ENCODE peak calls at places on chromosome X, in four cellular contexts. J is heart right ventricle; G is right atrium auricular region; B is CD8-positive, alpha-beta T cell. V is an unnamed sample.

GRCh38 chrX:55640854-55641253 is 17.7 kb downstream of the FOXR2 start:
- DNase-seq in J (no peak), G (no peak), B (no peak), V (no peak)

GRCh38 chrX:20531667-20532066 is 265.0 kb upstream of the RPS6KA3 start:
- DNase-seq in J (no peak), G (no peak), B (no peak), V (no peak)

GRCh38 chrX:155334486-155335316 is at the start of gene CLIC2:
- DNase-seq in J (peak; percentile 40), G (peak; percentile 68), B (no peak), V (no peak)

GRCh38 chrX:85115252-85115651 is 111.6 kb downstream of the APOOL start:
- DNase-seq in J (no peak), G (no peak), B (no peak), V (no peak)

GRCh38 chrX:145533534-145533933 is 284.1 kb upstream of the SLITRK2 start:
- DNase-seq in J (no peak), G (no peak), B (no peak), V (no peak)

GRCh38 chrX:19877431-19877830 is 10.0 kb downstream of the SH3KBP1 start:
- DNase-seq in J (no peak), G (no peak), B (no peak), V (no peak)

GRCh38 chrX:125436855-125437254 is 117.2 kb downstream of the TEX13C start:
- DNase-seq in J (no peak), G (no peak), B (no peak), V (no peak)

GRCh38 chrX:17860811-17861495 is at the start of gene RAI2:
- DNase-seq in J (peak; percentile 25), G (no peak), B (peak; percentile 52), V (peak; percentile 52)

GRCh38 chrX:101171883-101172400 is 47.6 kb upstream of the DRP2 start:
- DNase-seq in J (no peak), G (no peak), B (no peak), V (no peak)

GRCh38 chrX:100976211-100976610 is 6.7 kb downstream of the ARL13A start:
- DNase-seq in J (no peak), G (no peak), B (no peak), V (no peak)

GRCh38 chrX:47250017-47250347 is 17.2 kb downstream of the USP11 start:
- DNase-seq in J (no peak), G (no peak), B (no peak), V (no peak)

GRCh38 chrX:46917634-46918033 is 5.4 kb downstream of the JADE3 start:
- DNase-seq in J (no peak), G (no peak), B (no peak), V (no peak)

GRCh38 chrX:119189586-119189985 is 46.5 kb upstream of the PGRMC1 start:
- DNase-seq in J (peak; percentile 50), G (peak; percentile 77), B (no peak), V (peak; percentile 1)

GRCh38 chrX:49147907-49148306 is 14.7 kb upstream of the MAGIX start:
- DNase-seq in J (no peak), G (no peak), B (no peak), V (no peak)

GRCh38 chrX:101411984-101412383 is 4.0 kb downstream of the HNRNPH2 start:
- DNase-seq in J (no peak), G (no peak), B (no peak), V (no peak)

GRCh38 chrX:138986235-138986634 is 274.7 kb upstream of the FGF13 start:
- DNase-seq in J (no peak), G (no peak), B (no peak), V (no peak)

GRCh38 chrX:20432746-20433374 is 166.2 kb upstream of the RPS6KA3 start:
- DNase-seq in J (no peak), G (no peak), B (no peak), V (no peak)

GRCh38 chrX:134173541-134174272 is 63.3 kb upstream of the CCDC160 start:
- DNase-seq in J (no peak), G (no peak), B (no peak), V (no peak)

GRCh38 chrX:133640161-133641015 is 225.1 kb upstream of the GPC4 start:
- DNase-seq in J (no peak), G (no peak), B (no peak), V (no peak)

GRCh38 chrX:103183912-103184311 is 31.0 kb upstream of the BEX4 start:
- DNase-seq in J (no peak), G (no peak), B (no peak), V (no peak)

GRCh38 chrX:10401239-10401638 is 219.1 kb downstream of the MID1 start:
- DNase-seq in J (no peak), G (no peak), B (no peak), V (no peak)

GRCh38 chrX:103475381-103475780 is 43.9 kb downstream of the RAB40A start:
- DNase-seq in J (no peak), G (no peak), B (no peak), V (no peak)

GRCh38 chrX:120302434-120302833 is 8.8 kb downstream of the TMEM255A start:
- DNase-seq in J (no peak), G (no peak), B (peak; percentile 69), V (peak; percentile 68)

GRCh38 chrX:2631743-2632532 is 59.2 kb upstream of the CD99 start:
- DNase-seq in J (no peak), G (no peak), B (no peak), V (no peak)

GRCh38 chrX:24085133-24085532 is 30.4 kb downstream of the EIF2S3 start:
- DNase-seq in J (no peak), G (no peak), B (no peak), V (no peak)

GRCh38 chrX:103233263-103233662 is 18.4 kb downstream of the BEX4 start:
- DNase-seq in J (no peak), G (no peak), B (no peak), V (no peak)

GRCh38 chrX:39730671-39731389 is 366.9 kb downstream of the BCOR start:
- DNase-seq in J (peak; percentile 67), G (peak; percentile 86), B (peak; percentile 71), V (peak; percentile 62)

DNA sequence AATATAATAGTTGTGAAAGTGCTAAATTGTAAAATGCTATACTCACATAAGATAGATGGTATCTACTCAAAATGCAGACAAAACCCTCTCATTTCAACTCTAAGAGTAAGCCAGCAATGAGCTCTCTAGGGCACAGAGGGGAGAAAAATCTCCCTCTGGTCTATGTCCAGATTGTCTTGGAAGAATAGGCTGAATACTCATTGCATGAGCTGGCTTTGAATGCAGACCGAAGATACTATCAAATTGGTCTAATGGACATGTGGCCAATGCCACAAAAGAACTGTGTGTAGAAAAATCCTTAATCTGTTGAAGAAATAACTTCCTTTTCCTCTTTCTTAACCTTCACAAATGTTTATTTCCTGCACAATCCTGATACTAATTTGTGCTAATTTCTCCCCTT is 3.5 kb downstream of the ZXDA start:
- DNase-seq in J (no peak), G (no peak), B (no peak), V (no peak)
- H3K4me3 ChIP-seq in J (peak overlapping the region; percentile 21), G (no peak overlapping the region), B (no peak overlapping the region), V (no peak overlapping the region)

GRCh38 chrX:13898603-13899002 is 81.7 kb upstream of the GPM6B start:
- DNase-seq in J (no peak), G (no peak), B (no peak), V (no peak)

GRCh38 chrX:13900351-13900750 is 83.5 kb upstream of the GPM6B start:
- DNase-seq in J (no peak), G (no peak), B (no peak), V (no peak)

GRCh38 chrX:13897571-13897970 is 80.7 kb upstream of the GPM6B start:
- DNase-seq in J (no peak), G (no peak), B (no peak), V (no peak)

GRCh38 chrX:13899607-13900006 is 82.7 kb upstream of the GPM6B start:
- DNase-seq in J (no peak), G (no peak), B (no peak), V (no peak)

DNA sequence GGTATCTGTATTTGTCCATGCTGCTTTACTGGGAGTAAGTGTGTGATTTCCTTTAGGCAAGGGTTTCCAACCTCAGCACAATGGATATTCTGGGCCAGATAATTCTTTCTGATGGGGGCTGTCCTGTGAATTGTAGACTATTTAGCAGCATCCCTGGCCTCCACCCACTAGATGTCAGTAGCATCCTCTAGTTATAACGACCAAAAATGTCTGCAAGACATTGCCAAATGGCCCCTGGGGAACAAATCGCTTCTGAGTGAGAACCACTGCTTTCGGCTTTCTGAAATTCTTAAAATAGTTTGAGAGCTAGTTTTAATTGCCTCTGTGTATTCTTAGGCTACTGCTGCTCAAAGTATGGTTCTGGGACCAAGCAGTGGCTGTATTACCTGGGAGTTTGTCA is 81.2 kb upstream of the GPM6B start:
- DNase-seq in J (peak; percentile 25), G (no peak), B (no peak), V (no peak)
- TF ChIP-seq CTCF in J (peak; percentile 34), G (peak; percentile 31), B (no peak), V (no peak)

DNA sequence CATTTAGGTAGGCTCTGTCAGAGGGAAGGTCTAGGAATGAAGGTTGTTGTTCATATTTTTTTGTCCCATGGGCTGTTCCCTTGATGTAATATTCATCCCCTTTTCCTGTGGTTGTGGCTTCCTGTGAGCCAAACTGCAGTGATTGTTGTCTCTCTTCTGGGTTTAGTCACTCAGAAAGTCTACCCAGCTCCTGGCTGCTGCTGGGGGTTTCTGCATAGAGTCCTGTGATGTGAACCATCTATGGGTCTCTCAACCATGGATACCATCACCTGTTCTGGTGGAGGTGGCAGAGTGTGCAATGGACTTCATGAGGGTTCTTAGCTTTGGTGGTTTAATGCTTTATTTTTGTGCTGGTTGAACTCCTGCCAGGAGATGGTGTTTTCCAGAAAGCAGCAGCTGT is 122.8 kb downstream of the ZC4H2 start:
- DNase-seq in J (no peak), G (no peak), B (no peak), V (no peak)
- H3K4me1 ChIP-seq in J (no peaks in the 10 kb centered on the region), G (no peaks in the 10 kb centered on the region), B (peaks cover 29% of the 10 kb centered on the region), V (no peaks in the 10 kb centered on the region)

DNA sequence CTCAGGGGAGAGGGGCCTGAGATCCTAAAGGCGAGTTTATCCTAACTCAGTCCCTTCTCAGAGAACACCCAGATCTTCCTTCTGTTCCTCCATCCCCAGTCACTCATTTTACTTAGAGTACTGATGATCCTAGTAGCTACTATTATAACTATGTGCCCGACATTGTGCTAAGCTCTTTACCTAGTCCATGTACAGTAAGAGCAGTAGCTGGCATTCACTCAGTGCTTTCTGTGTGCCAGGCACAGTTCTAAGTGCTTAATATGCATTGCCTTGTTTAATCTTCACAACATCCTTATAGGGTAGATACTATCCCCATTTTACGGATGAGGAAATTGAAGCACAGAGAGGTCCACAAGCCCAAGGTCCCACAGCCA is 58.3 kb downstream of the FRMPD3 start:
- DNase-seq in J (no peak), G (no peak), B (no peak), V (no peak)
- H3K4me3 ChIP-seq in J (no peak overlapping the region), G (no peak overlapping the region), B (no peak overlapping the region), V (no peak overlapping the region)

DNA sequence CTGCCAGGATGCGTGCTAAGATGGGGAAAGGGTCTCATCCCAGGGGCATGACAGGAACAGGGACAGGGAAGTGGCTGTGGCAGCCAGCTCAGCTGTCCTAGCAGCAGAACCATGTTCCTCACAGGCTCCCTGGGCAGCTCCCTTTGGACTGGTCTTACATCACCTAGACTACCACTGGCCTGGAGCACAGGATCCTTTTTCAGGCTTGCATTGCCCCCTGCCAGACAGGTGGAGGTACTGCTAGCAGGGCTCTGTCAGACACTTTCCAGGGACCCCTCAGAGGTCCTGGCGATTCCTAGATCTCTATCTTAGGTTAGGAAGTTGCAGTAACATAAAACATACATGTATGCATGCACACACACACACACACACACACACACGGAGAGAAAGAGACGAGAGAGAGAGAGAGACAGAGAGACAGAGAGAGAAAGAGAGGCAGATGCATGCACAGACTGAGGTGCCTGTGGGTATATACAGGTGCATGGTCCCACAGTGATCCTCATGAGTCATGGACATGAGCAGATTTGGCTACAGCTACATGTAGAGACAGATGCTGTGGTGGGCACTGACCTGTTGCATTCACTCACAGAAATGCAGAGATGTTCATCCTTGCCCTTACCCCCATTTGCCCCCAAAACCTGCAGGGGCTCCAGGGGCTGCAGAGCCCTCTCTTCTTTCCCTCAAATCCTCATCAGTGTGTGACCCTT is 63.6 kb downstream of the STARD8 start:
- DNase-seq in J (no peak), G (no peak), B (no peak), V (peak; percentile 21)
- TF ChIP-seq CTCF in J (peak; percentile 50), G (peak; percentile 67), B (no peak), V (no peak)